ENCODE peak calls at places on chromosome 1, in seven cellular contexts. One of them, this sample, is unnamed.

GRCh38 chr1:109918077-109918606 is 7.5 kb downstream of the CSF1 start:
- DNase-seq in AG04450: no peak
- DNase-seq in NB4: peak; percentile 23
- DNase-seq in mammary epithelial cell: no peak
- DNase-seq in lower lobe of right lung: no peak
- DNase-seq in RWPE1: no peak
- DNase-seq in H9: no peak
- DNase-seq in this sample: no peak

GRCh38 chr1:99685516-99686180 is 39.7 kb downstream of the PALMD start:
- DNase-seq in AG04450: peak; percentile 68
- DNase-seq in NB4: peak; percentile 69
- DNase-seq in mammary epithelial cell: peak; percentile 73
- DNase-seq in lower lobe of right lung: peak; percentile 69
- DNase-seq in RWPE1: peak; percentile 42
- DNase-seq in H9: peak; percentile 66
- DNase-seq in this sample: peak; percentile 66

GRCh38 chr1:233440952-233441401 is 113.5 kb downstream of the MAP3K21 start:
- DNase-seq in AG04450: no peak
- DNase-seq in NB4: peak; percentile 67
- DNase-seq in mammary epithelial cell: peak; percentile 58
- DNase-seq in lower lobe of right lung: no peak
- DNase-seq in RWPE1: peak; percentile 63
- DNase-seq in H9: peak; percentile 72
- DNase-seq in this sample: peak; percentile 31

GRCh38 chr1:247110627-247111258 is 6.6 kb upstream of the ZNF669 start:
- DNase-seq in AG04450: no peak
- DNase-seq in NB4: peak; percentile 27
- DNase-seq in mammary epithelial cell: peak; percentile 14
- DNase-seq in lower lobe of right lung: no peak
- DNase-seq in RWPE1: no peak
- DNase-seq in H9: peak; percentile 36
- DNase-seq in this sample: no peak

GRCh38 chr1:46530311-46530710 is 21.1 kb downstream of the KNCN start:
- DNase-seq in AG04450: no peak
- DNase-seq in NB4: no peak
- DNase-seq in mammary epithelial cell: no peak
- DNase-seq in lower lobe of right lung: no peak
- DNase-seq in RWPE1: no peak
- DNase-seq in H9: no peak
- DNase-seq in this sample: no peak

GRCh38 chr1:110615548-110616130 is 9.5 kb upstream of the KCNA2 start:
- DNase-seq in AG04450: peak; percentile 8
- DNase-seq in NB4: peak; percentile 68
- DNase-seq in mammary epithelial cell: peak; percentile 63
- DNase-seq in lower lobe of right lung: peak; percentile 58
- DNase-seq in RWPE1: peak; percentile 70
- DNase-seq in H9: peak; percentile 86
- DNase-seq in this sample: peak; percentile 74

GRCh38 chr1:51417496-51418383 is 87.4 kb upstream of the TTC39A start:
- DNase-seq in AG04450: no peak
- DNase-seq in NB4: no peak
- DNase-seq in mammary epithelial cell: no peak
- DNase-seq in lower lobe of right lung: no peak
- DNase-seq in RWPE1: no peak
- DNase-seq in H9: no peak
- DNase-seq in this sample: no peak

GRCh38 chr1:230187290-230187689 is 120.3 kb downstream of the GALNT2 start:
- DNase-seq in AG04450: no peak
- DNase-seq in NB4: no peak
- DNase-seq in mammary epithelial cell: no peak
- DNase-seq in lower lobe of right lung: no peak
- DNase-seq in RWPE1: no peak
- DNase-seq in H9: no peak
- DNase-seq in this sample: no peak

GRCh38 chr1:2642131-2642559 is 9.3 kb upstream of the MMEL1 start:
- DNase-seq in AG04450: no peak
- DNase-seq in NB4: no peak
- DNase-seq in mammary epithelial cell: no peak
- DNase-seq in lower lobe of right lung: no peak
- DNase-seq in RWPE1: no peak
- DNase-seq in H9: no peak
- DNase-seq in this sample: no peak

GRCh38 chr1:2639607-2640521 is 7.0 kb upstream of the MMEL1 start:
- DNase-seq in AG04450: no peak
- DNase-seq in NB4: no peak
- DNase-seq in mammary epithelial cell: no peak
- DNase-seq in lower lobe of right lung: no peak
- DNase-seq in RWPE1: no peak
- DNase-seq in H9: no peak
- DNase-seq in this sample: no peak

GRCh38 chr1:2640626-2641025 is 7.8 kb upstream of the MMEL1 start:
- DNase-seq in AG04450: no peak
- DNase-seq in NB4: no peak
- DNase-seq in mammary epithelial cell: no peak
- DNase-seq in lower lobe of right lung: no peak
- DNase-seq in RWPE1: no peak
- DNase-seq in H9: no peak
- DNase-seq in this sample: no peak

GRCh38 chr1:2642560-2643413 is 10.0 kb upstream of the MMEL1 start:
- DNase-seq in AG04450: peak; percentile 74
- DNase-seq in NB4: peak; percentile 90
- DNase-seq in mammary epithelial cell: peak; percentile 77
- DNase-seq in lower lobe of right lung: peak; percentile 92
- DNase-seq in RWPE1: peak; percentile 99
- DNase-seq in H9: peak; percentile 95
- DNase-seq in this sample: peak; percentile 94

DNA sequence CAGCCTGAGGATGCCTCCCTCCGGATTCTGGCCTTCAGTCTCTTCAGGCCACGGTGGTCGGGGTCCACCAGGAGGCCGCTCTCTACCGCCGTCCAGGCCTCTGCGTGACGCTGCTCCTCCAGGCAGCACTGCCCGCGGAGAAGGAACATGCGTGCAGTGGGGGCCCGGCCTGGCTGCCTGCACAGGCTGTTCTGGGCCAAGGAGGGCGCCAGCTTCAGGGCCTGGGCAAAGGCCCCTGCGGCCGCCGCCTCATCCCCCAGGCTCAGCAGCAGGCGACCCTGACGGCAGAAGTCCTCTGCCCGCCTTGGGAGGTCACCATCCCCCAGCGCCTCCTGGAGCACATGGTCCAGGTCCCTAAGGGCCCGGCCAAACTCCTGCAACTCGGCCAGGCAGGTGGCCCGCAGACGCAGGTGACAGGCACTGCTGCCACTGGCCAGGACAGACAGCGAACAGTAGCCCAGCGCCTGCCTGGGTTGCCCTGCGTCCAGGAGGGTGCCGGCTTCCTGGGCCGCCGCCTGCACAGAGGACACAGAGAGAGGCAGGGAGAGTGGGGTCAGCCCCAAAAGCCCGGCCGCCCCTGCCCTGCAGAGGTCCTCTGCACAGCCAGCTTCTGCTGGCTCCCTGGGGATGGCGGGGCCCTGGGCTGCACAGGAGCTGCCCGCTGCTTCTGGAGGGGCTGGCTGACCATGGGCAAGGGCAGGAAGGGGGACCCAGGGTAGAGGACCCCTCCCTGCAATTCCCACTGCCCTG is 8.7 kb upstream of the MMEL1 start:
- DNase-seq in AG04450: no peak
- DNase-seq in NB4: no peak
- DNase-seq in mammary epithelial cell: no peak
- DNase-seq in lower lobe of right lung: no peak
- DNase-seq in RWPE1: no peak
- DNase-seq in H9: no peak
- DNase-seq in this sample: no peak
- TF ChIP-seq CTCF in AG04450: no peak
- TF ChIP-seq CTCF in NB4: no peak
- TF ChIP-seq CTCF in mammary epithelial cell: no peak
- TF ChIP-seq CTCF in lower lobe of right lung: no peak
- TF ChIP-seq CTCF in RWPE1: no peak
- TF ChIP-seq CTCF in H9: no peak
- TF ChIP-seq CTCF in this sample: no peak

DNA sequence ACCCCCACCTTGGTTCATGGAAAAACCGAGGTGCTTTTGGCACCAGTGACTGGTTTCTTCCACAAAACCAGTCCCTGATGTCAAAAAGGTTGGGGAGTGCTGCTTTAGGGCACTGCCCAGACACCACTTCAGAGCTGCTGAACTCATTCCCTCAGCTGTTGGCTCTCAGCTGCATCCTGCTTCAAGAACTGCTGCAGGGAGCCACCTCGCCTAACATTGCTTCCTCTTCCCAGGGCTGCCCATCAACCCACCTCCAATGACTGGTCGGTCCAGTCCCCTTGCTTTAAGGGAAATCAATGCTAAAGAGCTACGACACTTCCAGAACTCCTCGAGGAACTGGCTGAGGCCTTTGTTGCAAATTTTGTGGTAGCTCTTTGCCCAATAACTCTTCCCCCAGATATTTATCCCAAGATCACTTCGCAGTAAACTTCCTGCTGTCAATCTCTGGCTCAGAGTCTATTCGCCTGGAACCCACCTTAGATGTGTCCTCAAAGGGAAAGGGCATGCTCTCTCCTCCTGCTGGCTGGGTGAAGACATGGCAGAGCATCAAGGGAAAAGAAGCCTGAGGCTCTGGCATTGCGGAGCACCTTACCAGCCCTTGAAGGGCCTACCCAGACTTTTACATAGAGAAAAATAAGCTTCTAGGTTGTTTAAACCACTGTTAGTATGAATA is 29.0 kb downstream of the C1orf52 start:
- DNase-seq in AG04450: no peak
- DNase-seq in NB4: peak; percentile 12
- DNase-seq in mammary epithelial cell: no peak
- DNase-seq in lower lobe of right lung: no peak
- DNase-seq in RWPE1: no peak
- DNase-seq in H9: peak; percentile 53
- DNase-seq in this sample: peak; percentile 6
- TF ChIP-seq CTCF in AG04450: peak; percentile 33
- TF ChIP-seq CTCF in NB4: peak; percentile 17
- TF ChIP-seq CTCF in mammary epithelial cell: peak; percentile 3
- TF ChIP-seq CTCF in lower lobe of right lung: no peak
- TF ChIP-seq CTCF in RWPE1: no peak
- TF ChIP-seq CTCF in H9: peak; percentile 62
- TF ChIP-seq CTCF in this sample: no peak

DNA sequence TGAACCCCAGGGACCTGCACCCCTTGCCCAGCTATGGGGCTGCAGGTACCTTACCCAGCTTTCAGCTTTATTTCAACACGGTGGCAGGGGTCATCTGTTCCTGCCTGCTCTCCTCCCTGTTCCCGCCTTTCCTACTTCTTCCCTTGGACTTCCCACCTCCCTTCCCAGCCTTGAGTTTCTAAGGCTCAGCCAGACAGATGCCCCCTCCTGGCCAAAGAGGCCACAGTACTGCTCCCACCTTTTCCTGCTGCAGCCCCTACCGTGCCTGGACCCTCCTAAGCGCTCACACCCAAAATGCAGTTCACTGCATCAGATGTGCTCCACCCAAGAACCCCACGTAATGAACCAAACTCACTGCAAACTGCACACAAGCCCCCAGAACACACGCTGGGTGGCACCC is 7.7 kb downstream of the NOC2L start:
- DNase-seq in AG04450: no peak
- DNase-seq in NB4: no peak
- DNase-seq in mammary epithelial cell: no peak
- DNase-seq in lower lobe of right lung: no peak
- DNase-seq in RWPE1: no peak
- DNase-seq in H9: peak; percentile 53
- DNase-seq in this sample: no peak
- TF ChIP-seq CTCF in AG04450: peak; percentile 55
- TF ChIP-seq CTCF in NB4: peak; percentile 3
- TF ChIP-seq CTCF in mammary epithelial cell: peak; percentile 21
- TF ChIP-seq CTCF in lower lobe of right lung: peak; percentile 8
- TF ChIP-seq CTCF in RWPE1: no peak
- TF ChIP-seq CTCF in H9: peak; percentile 69
- TF ChIP-seq CTCF in this sample: no peak

DNA sequence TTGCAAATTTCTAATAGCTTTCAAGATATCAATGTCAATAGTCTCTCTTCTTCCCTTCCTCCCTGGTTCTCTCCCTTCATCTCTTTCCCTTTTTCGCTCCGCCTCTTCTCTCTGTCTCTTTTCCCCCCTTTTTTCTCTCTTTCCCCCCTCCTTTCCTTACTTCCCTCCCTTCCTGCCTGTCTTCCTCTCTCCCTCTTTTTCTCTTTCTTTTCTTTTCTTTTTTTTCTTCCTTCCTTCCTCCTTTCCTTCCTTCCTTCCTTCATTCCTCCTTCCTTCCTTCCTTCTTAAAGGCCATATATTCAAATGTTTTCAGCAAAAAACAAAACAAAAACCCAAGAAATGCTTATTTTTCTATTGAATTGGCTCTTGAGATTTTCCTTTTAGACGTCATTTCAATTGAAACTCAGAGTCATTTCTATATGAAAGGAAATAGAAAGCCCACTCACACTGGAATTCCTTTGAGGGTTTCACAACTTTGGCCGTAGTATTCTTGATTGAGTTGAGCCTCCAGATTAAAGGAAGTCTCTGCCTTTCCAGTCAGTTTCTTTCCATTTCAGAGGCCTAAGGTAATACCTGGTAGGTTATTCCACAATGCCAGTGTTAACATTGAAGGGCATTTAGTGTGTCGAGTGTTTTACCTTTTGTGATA is 551.5 kb downstream of the LMO4 start:
- DNase-seq in AG04450: no peak
- DNase-seq in NB4: no peak
- DNase-seq in mammary epithelial cell: no peak
- DNase-seq in lower lobe of right lung: no peak
- DNase-seq in RWPE1: no peak
- DNase-seq in H9: no peak
- DNase-seq in this sample: no peak
- TF ChIP-seq CTCF in AG04450: no peak
- TF ChIP-seq CTCF in NB4: no peak
- TF ChIP-seq CTCF in mammary epithelial cell: no peak
- TF ChIP-seq CTCF in lower lobe of right lung: no peak
- TF ChIP-seq CTCF in RWPE1: no peak
- TF ChIP-seq CTCF in H9: no peak
- TF ChIP-seq CTCF in this sample: no peak

DNA sequence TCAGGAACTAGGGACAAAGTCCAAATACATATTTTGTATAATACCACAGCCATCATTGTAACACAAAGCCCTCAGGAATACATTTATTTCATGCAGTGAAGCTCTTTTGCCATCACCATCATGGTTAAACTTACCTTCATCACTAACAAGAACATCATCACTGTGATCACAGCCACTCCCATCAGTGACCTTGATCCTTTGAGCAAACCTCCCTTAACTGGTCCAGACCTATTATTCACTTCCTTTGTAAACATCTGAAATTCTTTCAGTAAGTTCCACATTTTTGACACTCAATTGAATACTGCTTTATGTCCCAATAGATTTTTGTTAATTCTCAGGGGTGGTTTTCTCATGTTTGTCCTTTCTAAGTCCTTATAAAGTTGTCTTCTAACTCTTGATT is 16.2 kb upstream of the KPRP start:
- DNase-seq in AG04450: no peak
- DNase-seq in NB4: no peak
- DNase-seq in mammary epithelial cell: no peak
- DNase-seq in lower lobe of right lung: no peak
- DNase-seq in RWPE1: no peak
- DNase-seq in H9: no peak
- DNase-seq in this sample: no peak
- TF ChIP-seq CTCF in AG04450: no peak
- TF ChIP-seq CTCF in NB4: no peak
- TF ChIP-seq CTCF in mammary epithelial cell: no peak
- TF ChIP-seq CTCF in lower lobe of right lung: no peak
- TF ChIP-seq CTCF in RWPE1: no peak
- TF ChIP-seq CTCF in H9: no peak
- TF ChIP-seq CTCF in this sample: no peak

This sample was measured in endothelial cell.